ENCODE peak calls at places on chromosomes 11 and 22, in five cellular contexts. H is lower lobe of right lung, C is mammary epithelial cell, O is body of pancreas, W is AG10803. Z is an unnamed sample.
A peak's percentile ranks its signal among the peaks of the same experiment; 100 is the strongest.

GRCh38 chr11:1877211-1878133 is 14.2 kb downstream of the PRR33 start:
- DNase-seq in O (peak; percentile 70), W (no peak), H (peak; percentile 47), C (no peak), Z (no peak)

GRCh38 chr11:2748061-2748813 is 48.4 kb upstream of the KCNQ1OT1 start:
- DNase-seq in H (peak; percentile 37), C (no peak), W (no peak), O (peak; percentile 8), Z (no peak)

GRCh38 chr11:85826096-85826855 is 15.3 kb upstream of the SYTL2 start:
- DNase-seq in C (peak; percentile 41), H (no peak), O (no peak), W (peak; percentile 56), Z (peak; percentile 24)

GRCh38 chr22:17319541-17319940 is 49.7 kb upstream of the CECR2 start:
- DNase-seq in H (no peak), O (no peak), C (no peak), W (no peak), Z (no peak)

GRCh38 chr11:32440920-32441319 is 5.6 kb upstream of the WT1 start:
- DNase-seq in H (no peak), O (no peak), W (no peak), C (no peak), Z (no peak)

GRCh38 chr11:116309446-116309845 is 463.3 kb downstream of the BUD13 start:
- DNase-seq in W (no peak), H (no peak), C (no peak), O (no peak), Z (no peak)

GRCh38 chr11:13105237-13105844 is 96.2 kb downstream of the RASSF10 start:
- DNase-seq in O (peak; percentile 28), C (no peak), H (no peak), W (no peak), Z (no peak)

GRCh38 chr11:75323609-75324008 is 27.9 kb downstream of the ARRB1 start:
- DNase-seq in H (no peak), W (no peak), C (no peak), O (peak; percentile 74), Z (no peak)

GRCh38 chr22:24201681-24202590 is 20.6 kb downstream of the SUSD2 start:
- DNase-seq in W (no peak), H (no peak), C (no peak), O (no peak), Z (no peak)

GRCh38 chr11:119130662-119131061 is 9.3 kb downstream of the HINFP start:
- DNase-seq in W (no peak), O (no peak), C (no peak), H (no peak), Z (no peak)

DNA sequence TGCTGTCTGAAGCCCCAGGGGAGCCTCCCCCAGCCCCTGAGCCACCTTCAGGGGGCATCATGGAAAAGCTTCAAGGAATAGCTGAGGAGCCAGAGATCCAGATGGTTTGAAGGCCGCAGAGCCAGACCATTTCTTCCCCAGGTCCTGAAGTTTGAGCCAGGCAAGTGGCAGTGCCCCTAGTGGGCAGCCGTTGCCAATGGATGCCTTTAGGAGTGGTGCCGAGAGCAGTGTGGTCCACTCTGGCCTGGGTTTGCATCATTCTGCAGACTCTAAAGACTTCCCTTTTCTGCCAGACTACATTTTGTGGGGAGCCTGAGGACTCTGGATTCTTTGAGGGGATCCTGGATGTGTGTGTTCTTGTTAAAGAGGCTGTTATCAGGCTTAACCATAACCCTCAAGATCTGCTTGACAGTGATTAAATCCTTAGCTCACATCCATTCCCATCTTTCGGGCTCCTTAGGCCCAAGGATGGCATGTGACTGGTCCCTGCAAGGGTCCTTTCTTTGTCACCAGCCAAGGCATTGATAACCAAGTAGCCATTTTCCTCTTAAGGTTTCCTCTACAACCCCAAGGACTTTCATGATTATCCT is 13.1 kb downstream of the HINFP start:
- DNase-seq in H (peak; percentile 63), W (no peak), O (peak; percentile 42), C (no peak), Z (peak; percentile 31)
- TF ChIP-seq CTCF in H (peak; percentile 48), W (peak; percentile 46), O (peak; percentile 54), C (peak; percentile 70), Z (peak; percentile 72)

GRCh38 chr11:64844330-64845124 is at the start of gene CDC42BPG:
- DNase-seq in H (peak; percentile 89), O (peak; percentile 94), C (peak; percentile 87), W (peak; percentile 49), Z (peak; percentile 82)

GRCh38 chr11:64845125-64845735 is 777 bp upstream of the CDC42BPG start:
- DNase-seq in W (no peak), C (no peak), O (no peak), H (no peak), Z (no peak)

GRCh38 chr11:64842851-64843841 is 1.3 kb downstream of the CDC42BPG start:
- DNase-seq in H (peak; percentile 77), C (peak; percentile 85), O (peak; percentile 96), W (no peak), Z (no peak)

GRCh38 chr11:64842366-64842759 is 2.1 kb downstream of the CDC42BPG start:
- DNase-seq in H (no peak), W (no peak), C (peak; percentile 57), O (no peak), Z (no peak)

DNA sequence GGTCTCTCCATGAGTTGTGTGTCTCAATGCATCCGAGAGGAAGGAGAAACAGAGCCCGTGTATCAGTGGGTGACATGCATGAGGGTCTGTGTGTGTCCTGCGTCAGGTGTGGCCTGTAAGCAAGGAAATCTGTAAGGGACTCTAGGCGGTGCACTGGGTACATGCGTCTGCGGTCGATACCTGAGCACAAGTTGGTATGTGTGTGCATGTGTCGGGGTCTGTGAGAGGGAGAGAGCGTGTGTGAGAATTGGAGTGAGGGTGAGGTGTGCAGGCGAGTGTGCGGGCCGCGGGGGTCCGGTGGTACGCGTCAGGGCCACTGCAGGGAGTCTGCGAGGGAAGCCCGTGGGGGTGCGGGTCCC is 503 bp downstream of the CDC42BPG start:
- DNase-seq in W (no peak), C (peak; percentile 43), H (no peak), O (peak; percentile 40), Z (no peak)
- H3K4me3 ChIP-seq in W (no peak overlapping the region), C (peak overlapping the region; percentile 65), H (peak overlapping the region; percentile 65), O (peak overlapping the region; percentile 38), Z (peak overlapping the region; percentile 67)

GRCh38 chr22:35543702-35544101 is 3.1 kb downstream of the RASD2 start:
- DNase-seq in O (no peak), H (no peak), W (no peak), C (no peak), Z (no peak)
- TF ChIP-seq CTCF in O (no peak), H (no peak), W (no peak), C (no peak), Z (no peak)

GRCh38 chr22:38925571-38926041 is 31.8 kb upstream of the APOBEC3A start:
- DNase-seq in H (no peak), W (no peak), C (no peak), O (no peak), Z (no peak)

GRCh38 chr22:38923463-38924196 is 33.8 kb upstream of the APOBEC3A start:
- DNase-seq in H (peak; percentile 64), C (peak; percentile 83), O (peak; percentile 81), W (peak; percentile 66), Z (peak; percentile 93)

GRCh38 chr22:38930512-38930911 is 26.9 kb upstream of the APOBEC3A start:
- DNase-seq in W (no peak), H (no peak), O (no peak), C (no peak), Z (no peak)

GRCh38 chr22:38924197-38924952 is 33.0 kb upstream of the APOBEC3A start:
- DNase-seq in W (peak; percentile 92), H (peak; percentile 83), O (peak; percentile 95), C (peak; percentile 75), Z (peak; percentile 82)

DNA sequence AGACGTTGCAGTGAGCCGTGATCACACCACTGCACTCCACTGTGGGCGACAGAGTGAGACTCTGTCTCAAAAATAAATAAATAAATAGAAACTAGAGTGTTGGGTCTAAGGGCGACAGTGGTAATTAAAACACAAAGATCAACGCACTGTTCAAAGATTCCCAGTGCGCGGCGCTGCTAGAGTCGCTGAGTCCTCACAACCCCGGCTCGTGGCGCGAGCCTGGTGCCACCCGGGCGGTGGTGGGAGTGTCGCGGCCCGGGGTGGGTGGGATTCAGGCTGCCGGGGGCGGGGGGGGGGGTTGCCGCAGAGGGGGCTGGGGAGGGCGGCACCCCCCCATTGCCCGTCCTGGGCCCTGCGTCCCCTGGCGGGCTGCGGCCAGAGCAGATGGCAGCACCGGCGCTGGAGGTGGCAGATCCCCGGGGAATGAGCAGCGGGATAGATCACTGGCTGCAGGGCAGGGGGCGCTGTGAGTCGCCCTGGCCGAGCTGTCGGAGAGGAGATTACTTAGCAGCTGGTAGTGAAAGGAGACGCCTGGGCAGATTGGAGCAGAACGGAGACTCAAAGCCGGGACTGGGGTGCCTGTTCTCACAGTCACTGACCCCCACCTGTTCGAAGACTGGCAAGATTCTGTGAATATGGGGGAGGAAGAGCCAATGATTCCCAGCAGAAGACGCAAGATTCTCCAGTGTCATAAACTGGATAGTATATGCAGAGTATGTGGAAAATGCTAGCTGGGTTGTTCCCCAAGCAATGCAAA is 30.2 kb upstream of the APOBEC3A start:
- DNase-seq in C (no peak), W (peak; percentile 38), H (peak; percentile 88), O (peak; percentile 89), Z (peak; percentile 77)
- H3K4me3 ChIP-seq in C (no peak overlapping the region), W (peak overlapping the region; percentile 2), H (peak overlapping the region; percentile 46), O (no peak overlapping the region), Z (peak overlapping the region; percentile 35)

DNA sequence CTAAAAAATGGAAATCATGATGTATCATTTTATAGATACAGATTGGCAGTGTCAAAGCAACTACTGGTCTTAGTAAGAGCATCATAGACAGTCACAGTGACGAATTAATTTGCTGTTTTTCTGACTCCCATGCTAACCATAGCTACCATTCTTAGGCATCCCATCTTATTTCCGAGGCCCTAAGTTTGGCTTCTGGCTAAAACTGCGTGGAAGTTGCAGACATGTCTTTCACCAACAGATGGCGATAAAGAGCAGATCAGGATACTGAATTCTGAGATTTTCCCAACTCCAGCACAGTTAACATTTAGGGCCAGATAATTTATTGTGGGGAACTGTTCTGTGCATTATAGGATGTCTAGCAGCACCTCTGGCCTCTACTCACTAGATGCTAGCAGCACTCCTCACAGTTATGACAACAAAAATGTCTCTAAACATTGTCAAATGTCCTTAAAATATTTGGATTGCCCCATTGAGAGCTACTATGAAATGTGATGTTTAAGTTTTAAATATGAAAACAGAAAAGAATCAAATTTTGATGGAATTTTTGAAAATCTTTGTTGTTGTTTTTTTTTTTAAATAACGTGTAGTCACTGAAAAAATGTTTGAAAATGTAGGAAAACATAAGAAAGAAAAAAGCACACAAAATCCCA is 16.3 kb downstream of the OR2AG2 start:
- DNase-seq in H (no peak), W (peak; percentile 20), O (peak; percentile 24), C (peak; percentile 17), Z (peak; percentile 57)
- TF ChIP-seq CTCF in H (peak; percentile 87), W (peak; percentile 96), O (peak; percentile 83), C (peak; percentile 93), Z (peak; percentile 76)

DNA sequence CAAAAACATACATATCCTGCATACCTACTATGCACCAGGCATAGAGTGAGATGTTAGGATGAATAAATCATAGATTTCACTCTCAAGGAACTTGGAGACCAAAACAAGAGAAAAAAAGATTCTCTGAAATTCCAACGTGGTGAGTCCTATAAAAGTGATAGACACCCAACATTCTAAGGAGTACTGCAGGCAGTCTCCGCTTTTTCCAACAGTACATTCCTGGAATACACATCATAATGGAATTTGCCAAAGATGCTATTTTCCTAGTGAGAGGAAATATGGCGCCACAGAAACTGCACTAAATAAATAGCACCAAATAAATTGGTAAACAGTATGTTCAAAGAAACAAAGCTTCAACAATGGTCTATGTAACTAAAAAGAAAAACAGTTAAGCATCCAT is 6.0 kb downstream of the TMEM123 start:
- DNase-seq in O (no peak), W (peak; percentile 83), C (no peak), H (no peak), Z (no peak)
- H3K4me3 ChIP-seq in O (no peak overlapping the region), W (no peak overlapping the region), C (no peak overlapping the region), H (no peak overlapping the region), Z (no peak overlapping the region)